ENCODE peak calls at places on chromosomes 5 and 9, in ten cellular contexts. One of them, this sample, is unnamed. For H3K36me3, the result is how much of the 10 kb centered on the place peaks cover.

GRCh38 chr5:160045004-160045403 is 36.1 kb downstream of the TTC1 start:
- DNase-seq in tibial nerve: no peak
- DNase-seq in transverse colon: no peak
- DNase-seq in GM23338: peak
- DNase-seq in psoas muscle: no peak
- DNase-seq in kidney epithelial cell: no peak
- DNase-seq in HCT116: no peak
- DNase-seq in upper lobe of right lung: no peak
- DNase-seq in pancreas: no peak
- DNase-seq in heart right ventricle: no peak
- DNase-seq in this sample: no peak

GRCh38 chr5:91419571-91420537 is 36.7 kb upstream of the ARRDC3 start:
- DNase-seq in tibial nerve: peak
- DNase-seq in transverse colon: peak
- DNase-seq in GM23338: peak
- DNase-seq in psoas muscle: peak
- DNase-seq in kidney epithelial cell: no peak
- DNase-seq in HCT116: peak
- DNase-seq in upper lobe of right lung: no peak
- DNase-seq in pancreas: no peak
- DNase-seq in heart right ventricle: peak
- DNase-seq in this sample: no peak

GRCh38 chr5:82405618-82406199 is 127.6 kb upstream of the RPS23 start:
- DNase-seq in tibial nerve: no peak
- DNase-seq in transverse colon: no peak
- DNase-seq in GM23338: no peak
- DNase-seq in psoas muscle: no peak
- DNase-seq in kidney epithelial cell: peak
- DNase-seq in HCT116: no peak
- DNase-seq in upper lobe of right lung: no peak
- DNase-seq in pancreas: no peak
- DNase-seq in heart right ventricle: no peak
- DNase-seq in this sample: peak

GRCh38 chr9:87873607-87874319 is 8.9 kb upstream of the SPATA31E1 start:
- DNase-seq in tibial nerve: no peak
- DNase-seq in transverse colon: peak
- DNase-seq in GM23338: no peak
- DNase-seq in psoas muscle: no peak
- DNase-seq in kidney epithelial cell: no peak
- DNase-seq in HCT116: no peak
- DNase-seq in upper lobe of right lung: no peak
- DNase-seq in pancreas: no peak
- DNase-seq in heart right ventricle: no peak
- DNase-seq in this sample: no peak

GRCh38 chr9:16032799-16033198 is 480.0 kb downstream of the CCDC171 start:
- DNase-seq in tibial nerve: no peak
- DNase-seq in transverse colon: no peak
- DNase-seq in GM23338: peak
- DNase-seq in psoas muscle: no peak
- DNase-seq in kidney epithelial cell: no peak
- DNase-seq in HCT116: peak
- DNase-seq in upper lobe of right lung: no peak
- DNase-seq in pancreas: no peak
- DNase-seq in heart right ventricle: no peak
- DNase-seq in this sample: no peak

GRCh38 chr9:76109953-76110352 is 219.5 kb downstream of the PCSK5 start:
- DNase-seq in tibial nerve: no peak
- DNase-seq in transverse colon: no peak
- DNase-seq in GM23338: no peak
- DNase-seq in psoas muscle: no peak
- DNase-seq in kidney epithelial cell: no peak
- DNase-seq in HCT116: no peak
- DNase-seq in upper lobe of right lung: no peak
- DNase-seq in pancreas: no peak
- DNase-seq in heart right ventricle: no peak
- DNase-seq in this sample: no peak

GRCh38 chr5:120749737-120750136 is 285.6 kb downstream of the PRR16 start:
- DNase-seq in tibial nerve: no peak
- DNase-seq in transverse colon: no peak
- DNase-seq in GM23338: no peak
- DNase-seq in psoas muscle: no peak
- DNase-seq in kidney epithelial cell: no peak
- DNase-seq in HCT116: no peak
- DNase-seq in upper lobe of right lung: no peak
- DNase-seq in pancreas: no peak
- DNase-seq in heart right ventricle: no peak
- DNase-seq in this sample: no peak

GRCh38 chr5:1514027-1514818 is 9.5 kb downstream of the LPCAT1 start:
- DNase-seq in tibial nerve: no peak
- DNase-seq in transverse colon: peak
- DNase-seq in GM23338: peak
- DNase-seq in psoas muscle: peak
- DNase-seq in kidney epithelial cell: no peak
- DNase-seq in HCT116: no peak
- DNase-seq in upper lobe of right lung: peak
- DNase-seq in pancreas: peak
- DNase-seq in heart right ventricle: peak
- DNase-seq in this sample: no peak

DNA sequence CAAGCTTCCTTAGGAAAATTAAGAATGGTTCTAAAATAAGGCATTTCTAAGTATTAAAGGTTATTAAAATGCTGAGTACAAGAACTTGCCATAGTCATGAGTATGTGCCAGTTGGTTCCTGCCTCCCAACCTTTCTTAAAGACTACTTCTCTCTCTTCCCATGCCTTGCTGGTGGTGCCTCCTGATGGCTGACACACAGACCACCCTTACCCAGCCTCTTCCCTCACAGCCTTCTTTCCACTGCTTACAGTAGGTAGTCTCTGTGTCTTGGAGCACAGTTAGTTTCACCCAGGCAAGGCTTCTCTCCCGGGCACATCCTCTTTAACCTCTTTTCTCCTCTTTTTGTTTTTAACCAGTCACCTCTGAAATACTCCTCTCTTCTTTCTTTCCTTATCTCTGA is 20.6 kb upstream of the GPR150 start:
- DNase-seq in tibial nerve: no peak
- DNase-seq in transverse colon: no peak
- DNase-seq in GM23338: peak
- DNase-seq in psoas muscle: no peak
- DNase-seq in kidney epithelial cell: no peak
- DNase-seq in HCT116: no peak
- DNase-seq in upper lobe of right lung: no peak
- DNase-seq in pancreas: no peak
- DNase-seq in heart right ventricle: no peak
- DNase-seq in this sample: no peak
- H3K36me3 ChIP-seq in tibial nerve: under half
- H3K36me3 ChIP-seq in transverse colon: under half
- H3K36me3 ChIP-seq in GM23338: under half
- H3K36me3 ChIP-seq in psoas muscle: under half
- H3K36me3 ChIP-seq in kidney epithelial cell: under half
- H3K36me3 ChIP-seq in HCT116: under half
- H3K36me3 ChIP-seq in upper lobe of right lung: under half
- H3K36me3 ChIP-seq in pancreas: under half
- H3K36me3 ChIP-seq in heart right ventricle: under half
- H3K36me3 ChIP-seq in this sample: under half

DNA sequence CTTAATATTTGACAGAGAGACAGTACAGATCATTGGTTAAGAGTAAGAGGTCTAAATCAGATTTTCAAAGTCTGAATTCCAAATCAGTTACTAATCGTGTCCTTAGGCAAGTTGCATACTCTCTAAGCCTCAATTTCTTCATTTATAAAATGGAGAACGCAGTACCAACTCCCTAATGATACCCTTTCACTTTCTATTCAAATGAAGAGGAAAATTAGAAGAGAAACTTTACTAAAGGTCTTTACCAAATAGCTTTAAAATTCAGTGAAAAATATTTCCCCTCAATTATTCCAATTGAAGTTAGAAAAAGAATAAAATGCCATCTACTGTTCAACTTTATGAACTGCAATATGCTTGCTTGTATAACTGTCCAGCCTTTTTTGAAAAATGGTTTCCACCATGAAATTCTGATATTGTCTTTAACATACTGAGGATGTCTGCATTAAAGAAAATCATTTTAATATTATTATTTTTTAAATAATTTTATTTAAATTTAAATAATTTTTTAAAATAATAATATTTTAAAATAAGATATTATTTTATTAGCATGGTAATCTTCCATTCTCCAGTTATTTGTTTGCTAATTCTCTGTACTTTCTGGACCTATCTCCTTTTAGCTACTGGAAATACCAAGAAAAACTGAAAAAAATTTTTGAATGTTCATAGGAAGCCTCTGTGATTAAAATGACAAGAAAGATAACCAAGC is 36.0 kb downstream of the POC5 start:
- DNase-seq in tibial nerve: no peak
- DNase-seq in transverse colon: no peak
- DNase-seq in GM23338: peak
- DNase-seq in psoas muscle: no peak
- DNase-seq in kidney epithelial cell: no peak
- DNase-seq in HCT116: peak
- DNase-seq in upper lobe of right lung: no peak
- DNase-seq in pancreas: no peak
- DNase-seq in heart right ventricle: no peak
- DNase-seq in this sample: no peak
- TF ChIP-seq CTCF in tibial nerve: peak
- TF ChIP-seq CTCF in transverse colon: peak
- TF ChIP-seq CTCF in GM23338: no peak
- TF ChIP-seq CTCF in psoas muscle: peak
- TF ChIP-seq CTCF in kidney epithelial cell: peak
- TF ChIP-seq CTCF in HCT116: peak
- TF ChIP-seq CTCF in upper lobe of right lung: peak
- TF ChIP-seq CTCF in pancreas: peak
- TF ChIP-seq CTCF in heart right ventricle: peak
- TF ChIP-seq CTCF in this sample: peak

GRCh38 chr9:136831720-136832104 is 10.6 kb upstream of the AJM1 start:
- DNase-seq in tibial nerve: no peak
- DNase-seq in transverse colon: no peak
- DNase-seq in GM23338: no peak
- DNase-seq in psoas muscle: no peak
- DNase-seq in kidney epithelial cell: no peak
- DNase-seq in HCT116: no peak
- DNase-seq in upper lobe of right lung: no peak
- DNase-seq in pancreas: peak
- DNase-seq in heart right ventricle: no peak
- DNase-seq in this sample: no peak

GRCh38 chr9:136828474-136829140 is 13.7 kb upstream of the AJM1 start:
- DNase-seq in tibial nerve: no peak
- DNase-seq in transverse colon: no peak
- DNase-seq in GM23338: no peak
- DNase-seq in psoas muscle: no peak
- DNase-seq in kidney epithelial cell: no peak
- DNase-seq in HCT116: no peak
- DNase-seq in upper lobe of right lung: no peak
- DNase-seq in pancreas: peak
- DNase-seq in heart right ventricle: no peak
- DNase-seq in this sample: no peak

GRCh38 chr9:136831002-136831719 is 11.1 kb upstream of the AJM1 start:
- DNase-seq in tibial nerve: no peak
- DNase-seq in transverse colon: no peak
- DNase-seq in GM23338: no peak
- DNase-seq in psoas muscle: no peak
- DNase-seq in kidney epithelial cell: no peak
- DNase-seq in HCT116: no peak
- DNase-seq in upper lobe of right lung: no peak
- DNase-seq in pancreas: peak
- DNase-seq in heart right ventricle: no peak
- DNase-seq in this sample: no peak

GRCh38 chr9:136829412-136829811 is 12.9 kb upstream of the AJM1 start:
- DNase-seq in tibial nerve: no peak
- DNase-seq in transverse colon: no peak
- DNase-seq in GM23338: no peak
- DNase-seq in psoas muscle: no peak
- DNase-seq in kidney epithelial cell: no peak
- DNase-seq in HCT116: no peak
- DNase-seq in upper lobe of right lung: no peak
- DNase-seq in pancreas: peak
- DNase-seq in heart right ventricle: no peak
- DNase-seq in this sample: no peak

GRCh38 chr9:136829981-136830885 is 12.0 kb upstream of the AJM1 start:
- DNase-seq in tibial nerve: no peak
- DNase-seq in transverse colon: no peak
- DNase-seq in GM23338: no peak
- DNase-seq in psoas muscle: no peak
- DNase-seq in kidney epithelial cell: no peak
- DNase-seq in HCT116: no peak
- DNase-seq in upper lobe of right lung: no peak
- DNase-seq in pancreas: peak
- DNase-seq in heart right ventricle: no peak
- DNase-seq in this sample: no peak
- H3K36me3 ChIP-seq in tibial nerve: under half
- H3K36me3 ChIP-seq in transverse colon: under half
- H3K36me3 ChIP-seq in GM23338: under half
- H3K36me3 ChIP-seq in psoas muscle: under half
- H3K36me3 ChIP-seq in kidney epithelial cell: under half
- H3K36me3 ChIP-seq in HCT116: under half
- H3K36me3 ChIP-seq in upper lobe of right lung: under half
- H3K36me3 ChIP-seq in pancreas: under half
- H3K36me3 ChIP-seq in heart right ventricle: half or more
- H3K36me3 ChIP-seq in this sample: under half

GRCh38 chr5:140869555-140869886 is 764 bp downstream of the PCDHA11 start:
- DNase-seq in tibial nerve: no peak
- DNase-seq in transverse colon: no peak
- DNase-seq in GM23338: no peak
- DNase-seq in psoas muscle: no peak
- DNase-seq in kidney epithelial cell: no peak
- DNase-seq in HCT116: peak
- DNase-seq in upper lobe of right lung: no peak
- DNase-seq in pancreas: no peak
- DNase-seq in heart right ventricle: no peak
- DNase-seq in this sample: no peak

GRCh38 chr5:140870221-140871201 is 1.8 kb downstream of the PCDHA11 start:
- DNase-seq in tibial nerve: no peak
- DNase-seq in transverse colon: no peak
- DNase-seq in GM23338: no peak
- DNase-seq in psoas muscle: no peak
- DNase-seq in kidney epithelial cell: no peak
- DNase-seq in HCT116: no peak
- DNase-seq in upper lobe of right lung: no peak
- DNase-seq in pancreas: peak
- DNase-seq in heart right ventricle: no peak
- DNase-seq in this sample: no peak

DNA sequence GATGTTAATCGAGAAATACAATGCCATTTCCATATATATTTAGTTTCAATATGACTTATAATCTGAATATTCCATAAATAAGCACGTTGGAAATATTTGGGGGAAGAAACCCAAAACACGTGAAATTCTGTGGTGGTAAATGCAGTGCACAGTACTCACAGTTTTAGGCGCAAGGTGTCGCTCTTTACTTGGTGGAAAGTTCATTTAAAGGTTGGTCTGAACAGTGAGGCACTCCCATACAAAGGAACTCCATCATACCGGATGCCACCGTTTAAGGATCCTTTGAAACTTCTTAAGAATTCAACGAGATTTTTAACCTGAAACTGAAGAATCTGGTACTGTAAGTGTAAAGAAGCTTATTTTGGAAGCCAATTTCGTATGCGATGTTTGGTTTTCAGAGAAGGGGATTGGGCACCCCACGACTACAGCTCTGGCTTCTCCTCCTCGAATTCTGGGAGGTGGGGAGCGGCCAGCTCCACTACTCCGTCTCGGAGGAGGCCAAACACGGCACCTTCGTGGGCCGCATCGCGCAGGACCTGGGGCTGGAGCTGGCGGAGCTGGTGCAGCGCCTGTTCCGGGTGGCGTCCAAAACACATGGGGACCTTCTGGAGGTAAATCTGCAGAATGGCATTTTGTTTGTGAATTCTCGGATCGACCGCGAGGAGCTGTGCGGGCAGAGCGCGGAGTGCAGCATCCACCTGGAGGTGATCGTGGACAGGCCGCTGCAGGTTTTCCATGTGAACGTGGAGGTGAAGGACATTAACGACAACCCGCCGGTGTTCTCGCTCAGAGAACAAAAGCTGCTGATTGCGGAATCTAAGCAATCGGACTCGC is at the start of gene PCDHA11:
- DNase-seq in tibial nerve: no peak
- DNase-seq in transverse colon: no peak
- DNase-seq in GM23338: peak
- DNase-seq in psoas muscle: no peak
- DNase-seq in kidney epithelial cell: no peak
- DNase-seq in HCT116: peak
- DNase-seq in upper lobe of right lung: no peak
- DNase-seq in pancreas: peak
- DNase-seq in heart right ventricle: no peak
- DNase-seq in this sample: no peak
- TF ChIP-seq CTCF in tibial nerve: no peak
- TF ChIP-seq CTCF in transverse colon: no peak
- TF ChIP-seq CTCF in GM23338: peak
- TF ChIP-seq CTCF in psoas muscle: no peak
- TF ChIP-seq CTCF in kidney epithelial cell: no peak
- TF ChIP-seq CTCF in HCT116: peak
- TF ChIP-seq CTCF in upper lobe of right lung: peak
- TF ChIP-seq CTCF in pancreas: no peak
- TF ChIP-seq CTCF in heart right ventricle: peak
- TF ChIP-seq CTCF in this sample: no peak